ENCODE peak calls at places on chromosomes 12 and 14, in four cellular contexts. One of them, this sample, is unnamed.

GRCh38 chr12:122350444-122350843 is 72.0 kb downstream of the CLIP1 start:
- DNase-seq in GM12865: no peak
- DNase-seq in NCI-H226: no peak
- DNase-seq in foreskin fibroblast: peak; percentile 59
- DNase-seq in this sample: peak; percentile 8

GRCh38 chr12:75850751-75851462 is 180.7 kb downstream of the PHLDA1 start:
- DNase-seq in GM12865: no peak
- DNase-seq in NCI-H226: peak; percentile 80
- DNase-seq in foreskin fibroblast: peak; percentile 80
- DNase-seq in this sample: peak; percentile 86

GRCh38 chr12:24561882-24562760 is 386.8 kb downstream of the BCAT1 start:
- DNase-seq in GM12865: peak; percentile 38
- DNase-seq in NCI-H226: no peak
- DNase-seq in foreskin fibroblast: peak; percentile 56
- DNase-seq in this sample: no peak

GRCh38 chr12:50859621-50860020 is 16.9 kb downstream of the TMPRSS12 start:
- DNase-seq in GM12865: no peak
- DNase-seq in NCI-H226: no peak
- DNase-seq in foreskin fibroblast: no peak
- DNase-seq in this sample: no peak

GRCh38 chr12:58301337-58302122 is 360.2 kb downstream of the ATP23 start:
- DNase-seq in GM12865: no peak
- DNase-seq in NCI-H226: no peak
- DNase-seq in foreskin fibroblast: no peak
- DNase-seq in this sample: no peak

GRCh38 chr14:64817631-64818030 is 62.1 kb downstream of the SPTB start:
- DNase-seq in GM12865: no peak
- DNase-seq in NCI-H226: no peak
- DNase-seq in foreskin fibroblast: no peak
- DNase-seq in this sample: no peak

GRCh38 chr12:118430516-118430915 is 54.2 kb downstream of the SUDS3 start:
- DNase-seq in GM12865: no peak
- DNase-seq in NCI-H226: no peak
- DNase-seq in foreskin fibroblast: no peak
- DNase-seq in this sample: peak; percentile 11

GRCh38 chr14:96238676-96239075 is 17.3 kb upstream of the BDKRB1 start:
- DNase-seq in GM12865: no peak
- DNase-seq in NCI-H226: no peak
- DNase-seq in foreskin fibroblast: no peak
- DNase-seq in this sample: no peak

GRCh38 chr12:117370588-117370987 is 9.2 kb upstream of the NOS1 start:
- DNase-seq in GM12865: no peak
- DNase-seq in NCI-H226: no peak
- DNase-seq in foreskin fibroblast: no peak
- DNase-seq in this sample: no peak

GRCh38 chr12:62730649-62731377 is 204.1 kb downstream of the PPM1H start:
- DNase-seq in GM12865: peak; percentile 37
- DNase-seq in NCI-H226: peak; percentile 78
- DNase-seq in foreskin fibroblast: peak; percentile 60
- DNase-seq in this sample: peak; percentile 53

GRCh38 chr14:98345186-98345585 is 926.8 kb downstream of the BCL11B start:
- DNase-seq in GM12865: no peak
- DNase-seq in NCI-H226: no peak
- DNase-seq in foreskin fibroblast: no peak
- DNase-seq in this sample: no peak

GRCh38 chr12:130212384-130212783 is 50.1 kb downstream of the FZD10 start:
- DNase-seq in GM12865: no peak
- DNase-seq in NCI-H226: no peak
- DNase-seq in foreskin fibroblast: no peak
- DNase-seq in this sample: no peak